ENCODE peak calls at places on chromosome 6, in seven cellular contexts. P, E, O, L, D, G and C are unnamed samples.

GRCh38 chr6:17102258-17102870 is 514 bp downstream of the STMND1 start:
- DNase-seq in P (no peak), E (no peak), O (peak; percentile 32), L (no peak), D (no peak), G (no peak), C (no peak)

GRCh38 chr6:36327226-36328009 is 9.3 kb downstream of the BNIP5 start:
- DNase-seq in P (no peak), E (no peak), O (no peak), L (no peak), D (no peak), G (peak; percentile 77), C (no peak)

GRCh38 chr6:131460603-131460995 is 112.4 kb upstream of the ARG1 start:
- DNase-seq in P (no peak), E (no peak), O (no peak), L (no peak), D (no peak), G (no peak), C (no peak)

GRCh38 chr6:8627085-8627861 is 191.9 kb upstream of the SLC35B3 start:
- DNase-seq in P (no peak), E (no peak), O (no peak), L (no peak), D (no peak), G (no peak), C (no peak)

GRCh38 chr6:12339022-12339421 is 48.9 kb downstream of the EDN1 start:
- DNase-seq in P (no peak), E (no peak), O (peak; percentile 73), L (no peak), D (no peak), G (no peak), C (no peak)

GRCh38 chr6:166307981-166308768 is at the start of gene PRR18:
- DNase-seq in P (no peak), E (no peak), O (no peak), L (no peak), D (no peak), G (peak; percentile 39), C (no peak)

GRCh38 chr6:144008501-144009245 is 614 bp upstream of the PLAGL1 start:
- DNase-seq in P (no peak), E (no peak), O (peak; percentile 28), L (no peak), D (no peak), G (peak; percentile 54), C (no peak)

GRCh38 chr6:156778615-156779205 is 1.5 kb downstream of the ARID1B start:
- DNase-seq in P (peak; percentile 64), E (no peak), O (peak; percentile 58), L (peak; percentile 39), D (peak; percentile 47), G (peak; percentile 43), C (no peak)

GRCh38 chr6:121523628-121524027 is 88.2 kb downstream of the GJA1 start:
- DNase-seq in P (no peak), E (no peak), O (no peak), L (no peak), D (no peak), G (no peak), C (no peak)

GRCh38 chr6:158869010-158869603 is 49.9 kb upstream of the EZR start:
- DNase-seq in P (no peak), E (no peak), O (peak; percentile 82), L (no peak), D (peak; percentile 62), G (no peak), C (no peak)

GRCh38 chr6:139686308-139686707 is 311.9 kb upstream of the CITED2 start:
- DNase-seq in P (no peak), E (no peak), O (no peak), L (no peak), D (peak; percentile 13), G (no peak), C (no peak)

GRCh38 chr6:85498596-85499258 is 48.8 kb downstream of the NT5E start:
- DNase-seq in P (no peak), E (no peak), O (no peak), L (no peak), D (peak; percentile 84), G (peak; percentile 31), C (no peak)

GRCh38 chr6:91164105-91164504 is 577.2 kb upstream of the MAP3K7 start:
- DNase-seq in P (no peak), E (no peak), O (no peak), L (no peak), D (no peak), G (no peak), C (no peak)

GRCh38 chr6:149852180-149852579 is 12.0 kb downstream of the LRP11 start:
- DNase-seq in P (no peak), E (no peak), O (no peak), L (no peak), D (no peak), G (peak; percentile 47), C (no peak)

GRCh38 chr6:12718025-12718424 is 1.5 kb downstream of the PHACTR1 start:
- DNase-seq in P (no peak), E (peak; percentile 16), O (no peak), L (no peak), D (peak; percentile 58), G (no peak), C (no peak)

GRCh38 chr6:140032177-140032576 is 657.7 kb upstream of the CITED2 start:
- DNase-seq in P (no peak), E (no peak), O (no peak), L (no peak), D (no peak), G (no peak), C (no peak)

GRCh38 chr6:75296811-75297779 is 12.5 kb upstream of the TMEM30A start:
- DNase-seq in P (no peak), E (peak; percentile 24), O (no peak), L (no peak), D (peak; percentile 45), G (peak; percentile 48), C (no peak)

GRCh38 chr6:109411034-109411433 is 28.8 kb upstream of the CD164 start:
- DNase-seq in P (no peak), E (no peak), O (no peak), L (no peak), D (no peak), G (no peak), C (no peak)

GRCh38 chr6:118808794-118809668 is 84.9 kb upstream of the ASF1A start:
- DNase-seq in P (no peak), E (no peak), O (no peak), L (no peak), D (no peak), G (no peak), C (no peak)

GRCh38 chr6:130282234-130282995 is 59.7 kb upstream of the SAMD3 start:
- DNase-seq in P (no peak), E (no peak), O (no peak), L (no peak), D (peak; percentile 10), G (no peak), C (no peak)

GRCh38 chr6:15464211-15464725 is 198.6 kb downstream of the DTNBP1 start:
- DNase-seq in P (peak; percentile 34), E (no peak), O (no peak), L (peak; percentile 21), D (no peak), G (no peak), C (peak; percentile 35)

GRCh38 chr6:27651371-27651732 is 178.4 kb upstream of the ZNF184 start:
- DNase-seq in P (no peak), E (no peak), O (no peak), L (no peak), D (no peak), G (peak; percentile 23), C (no peak)

GRCh38 chr6:160737934-160738333 is 35.9 kb downstream of the PLG start:
- DNase-seq in P (no peak), E (no peak), O (no peak), L (no peak), D (no peak), G (no peak), C (no peak)

GRCh38 chr6:41036188-41036587 is 2.8 kb downstream of the UNC5CL start:
- DNase-seq in P (no peak), E (no peak), O (no peak), L (no peak), D (no peak), G (no peak), C (no peak)

GRCh38 chr6:142074516-142074915 is 58.2 kb upstream of the GJE1 start:
- DNase-seq in P (no peak), E (no peak), O (no peak), L (no peak), D (no peak), G (no peak), C (no peak)

GRCh38 chr6:108837236-108837971 is 10.8 kb upstream of the ARMC2 start:
- DNase-seq in P (no peak), E (no peak), O (no peak), L (no peak), D (peak; percentile 36), G (no peak), C (no peak)

GRCh38 chr6:43257746-43258145 is 14.5 kb downstream of the TTBK1 start:
- DNase-seq in P (no peak), E (no peak), O (no peak), L (no peak), D (no peak), G (no peak), C (no peak)

GRCh38 chr6:3899970-3900439 is 50.8 kb downstream of the FAM50B start:
- DNase-seq in P (no peak), E (no peak), O (peak; percentile 55), L (no peak), D (no peak), G (no peak), C (no peak)

GRCh38 chr6:19465240-19465639 is 371.9 kb upstream of the ID4 start:
- DNase-seq in P (no peak), E (no peak), O (no peak), L (no peak), D (no peak), G (peak; percentile 84), C (no peak)

GRCh38 chr6:63496388-63496804 is 75.9 kb upstream of the LOC128125822 start:
- DNase-seq in P (no peak), E (no peak), O (peak; percentile 74), L (no peak), D (no peak), G (no peak), C (no peak)